ENCODE peak calls at places on chromosomes 12 and 14, in nine cellular contexts. L, G, O, I, T, A, E, P and F are unnamed samples.

GRCh38 chr12:58069268-58069967 is 128.1 kb downstream of the ATP23 start:
- DNase-seq in L (no peak), G (peak; percentile 46), O (no peak), I (no peak), T (no peak), A (peak; percentile 38), E (peak; percentile 35), P (no peak), F (no peak)

GRCh38 chr14:68556253-68556652 is 236.6 kb downstream of the ZFP36L1 start:
- DNase-seq in L (no peak), G (no peak), O (no peak), I (no peak), T (no peak), A (no peak), E (no peak), P (no peak), F (no peak)

GRCh38 chr14:32109676-32110075 is 32.6 kb downstream of the ARHGAP5 start:
- DNase-seq in L (no peak), G (no peak), O (no peak), I (no peak), T (no peak), A (peak; percentile 82), E (peak; percentile 87), P (no peak), F (no peak)

GRCh38 chr12:79561401-79562132 is 129.2 kb downstream of the PAWR start:
- DNase-seq in L (no peak), G (no peak), O (no peak), I (no peak), T (no peak), A (no peak), E (no peak), P (no peak), F (no peak)

GRCh38 chr12:90936230-90937005 is 18.6 kb downstream of the CCER1 start:
- DNase-seq in L (no peak), G (no peak), O (no peak), I (no peak), T (no peak), A (no peak), E (no peak), P (no peak), F (no peak)

GRCh38 chr14:105026789-105027563 is 6.1 kb upstream of the CDCA4 start:
- DNase-seq in L (no peak), G (no peak), O (no peak), I (no peak), T (no peak), A (peak; percentile 41), E (peak; percentile 44), P (no peak), F (no peak)

GRCh38 chr12:62969695-62970094 is 34.7 kb upstream of the PPM1H start:
- DNase-seq in L (no peak), G (no peak), O (no peak), I (no peak), T (no peak), A (no peak), E (no peak), P (peak; percentile 50), F (no peak)

GRCh38 chr12:69662764-69663163 is 36.3 kb downstream of the BEST3 start:
- DNase-seq in L (no peak), G (no peak), O (no peak), I (no peak), T (no peak), A (no peak), E (no peak), P (no peak), F (no peak)

GRCh38 chr12:21992823-21993222 is 51.6 kb upstream of the ABCC9 start:
- DNase-seq in L (no peak), G (no peak), O (no peak), I (peak; percentile 48), T (no peak), A (no peak), E (no peak), P (no peak), F (no peak)

GRCh38 chr14:23608454-23608853 is 27.7 kb upstream of the DHRS2 start:
- DNase-seq in L (no peak), G (no peak), O (no peak), I (no peak), T (no peak), A (no peak), E (no peak), P (no peak), F (no peak)

GRCh38 chr12:64779349-64779974 is 20.3 kb upstream of the GNS start:
- DNase-seq in L (no peak), G (no peak), O (no peak), I (no peak), T (no peak), A (no peak), E (no peak), P (no peak), F (no peak)

GRCh38 chr12:64782181-64782580 is 23.0 kb upstream of the GNS start:
- DNase-seq in L (no peak), G (no peak), O (no peak), I (peak; percentile 76), T (no peak), A (no peak), E (no peak), P (no peak), F (no peak)

GRCh38 chr12:64780220-64780530 is 21.0 kb upstream of the GNS start:
- DNase-seq in L (no peak), G (no peak), O (no peak), I (no peak), T (no peak), A (no peak), E (no peak), P (no peak), F (no peak)

GRCh38 chr12:64781374-64782029 is 22.3 kb upstream of the GNS start:
- DNase-seq in L (no peak), G (no peak), O (no peak), I (peak; percentile 36), T (no peak), A (no peak), E (no peak), P (no peak), F (no peak)

GRCh38 chr12:64780531-64781373 is 21.5 kb upstream of the GNS start:
- DNase-seq in L (peak; percentile 54), G (peak; percentile 24), O (no peak), I (peak; percentile 43), T (peak; percentile 52), A (no peak), E (no peak), P (peak; percentile 64), F (no peak)
- TF ChIP-seq CTCF in L (no peak), G (peak; percentile 25), O (no peak), I (no peak), T (no peak), A (no peak), E (no peak), P (no peak), F (no peak)

DNA sequence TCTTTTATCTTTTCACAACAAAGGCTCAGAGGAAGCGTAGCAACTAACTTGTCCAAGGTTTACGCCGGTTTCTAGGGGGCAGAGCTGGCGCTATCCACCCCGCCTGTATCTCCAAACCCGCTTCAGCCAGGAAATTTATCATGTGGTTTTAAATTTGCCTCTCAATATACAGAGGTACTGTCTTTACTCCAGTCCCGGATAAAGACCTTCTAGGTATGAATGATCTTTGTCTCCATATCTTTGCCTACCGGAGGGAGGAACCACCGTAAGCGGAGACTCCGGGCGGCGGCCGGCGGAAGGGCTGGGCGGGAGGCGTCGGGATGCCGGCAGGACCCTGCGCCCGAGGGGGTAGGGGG is 693 bp upstream of the RIMKLB start:
- DNase-seq in L (no peak), G (peak; percentile 47), O (no peak), I (peak; percentile 62), T (peak; percentile 58), A (peak; percentile 42), E (peak; percentile 29), P (no peak), F (no peak)
- TF ChIP-seq CTCF in L (no peak), G (no peak), O (no peak), I (no peak), T (no peak), A (no peak), E (no peak), P (no peak), F (no peak)

DNA sequence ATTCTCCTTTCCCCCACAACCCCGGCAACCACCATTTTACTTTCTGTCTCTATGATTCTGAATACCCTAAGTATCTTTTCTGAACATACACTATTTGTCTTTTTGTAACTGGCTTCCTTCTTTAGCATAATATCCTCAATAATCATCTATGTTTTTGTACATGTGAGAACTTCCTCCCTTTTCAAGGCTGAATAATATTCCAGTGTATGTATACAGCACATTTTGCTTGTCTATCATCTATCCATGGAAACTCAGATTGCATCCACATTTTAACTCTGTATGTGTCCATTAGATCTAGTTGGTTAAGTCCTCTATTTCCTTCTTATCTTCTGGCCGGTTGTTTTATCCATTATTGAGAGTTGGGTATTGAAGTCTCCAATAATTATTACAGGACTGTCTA is 64.1 kb upstream of the TTC7B start:
- DNase-seq in L (no peak), G (no peak), O (no peak), I (no peak), T (no peak), A (no peak), E (no peak), P (no peak), F (no peak)
- TF ChIP-seq CTCF in L (no peak), G (no peak), O (no peak), I (no peak), T (no peak), A (no peak), E (no peak), P (no peak), F (no peak)

GRCh38 chr12:77723308-77723707 is 107.4 kb upstream of the NAV3 start:
- DNase-seq in L (no peak), G (peak; percentile 51), O (no peak), I (no peak), T (no peak), A (no peak), E (no peak), P (no peak), F (no peak)

GRCh38 chr12:77727442-77728001 is 103.2 kb upstream of the NAV3 start:
- DNase-seq in L (no peak), G (no peak), O (no peak), I (no peak), T (no peak), A (no peak), E (no peak), P (no peak), F (no peak)

GRCh38 chr12:77725611-77726010 is 105.1 kb upstream of the NAV3 start:
- DNase-seq in L (no peak), G (peak; percentile 10), O (no peak), I (no peak), T (no peak), A (peak; percentile 17), E (peak; percentile 77), P (no peak), F (no peak)

GRCh38 chr12:77728018-77728417 is 102.7 kb upstream of the NAV3 start:
- DNase-seq in L (no peak), G (peak; percentile 72), O (no peak), I (no peak), T (no peak), A (no peak), E (no peak), P (no peak), F (no peak)

DNA sequence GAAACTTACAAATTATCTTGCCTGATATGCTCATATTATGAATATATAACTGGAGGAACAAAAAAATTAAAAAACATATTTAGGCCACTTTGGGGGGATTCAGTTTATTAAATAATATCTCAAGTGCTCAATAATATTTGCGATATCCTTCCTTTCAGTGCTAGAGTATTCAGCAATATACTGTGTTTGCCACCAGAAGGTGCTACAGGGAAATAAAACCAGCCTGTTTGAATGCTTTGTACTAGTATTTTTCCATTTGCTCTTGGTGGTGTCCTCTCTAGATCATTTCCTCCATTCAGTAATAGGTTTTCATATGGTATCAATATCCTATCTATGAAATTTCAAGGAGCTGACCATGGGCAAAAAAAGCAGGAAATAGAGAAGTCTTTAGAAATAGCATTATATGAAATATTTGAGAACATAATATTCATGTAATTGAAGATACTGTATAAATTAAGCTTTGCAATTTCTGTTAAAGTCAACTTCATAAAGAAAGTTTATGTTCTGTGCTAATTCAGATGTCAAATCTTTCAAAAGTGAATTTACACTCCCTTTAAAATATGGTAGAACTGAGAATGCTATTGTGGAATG is 106.2 kb upstream of the NAV3 start:
- DNase-seq in L (no peak), G (peak; percentile 25), O (no peak), I (peak; percentile 61), T (peak; percentile 13), A (no peak), E (peak; percentile 45), P (no peak), F (no peak)
- TF ChIP-seq CTCF in L (peak; percentile 50), G (peak; percentile 72), O (no peak), I (peak; percentile 56), T (peak; percentile 76), A (peak; percentile 47), E (peak; percentile 79), P (peak; percentile 47), F (no peak)